ENCODE peak calls at places on chromosomes 6 and 20, in six cellular contexts. Y, V, S, P, E and D are unnamed samples. For H3K27me3, the result is how much of the 10 kb centered on the place peaks cover.

GRCh38 chr20:17613328-17614175 is 43.7 kb downstream of the DSTN start:
- DNase-seq in P (no peak), Y (no peak), V (peak), E (no peak), S (peak), D (no peak)

GRCh38 chr6:155042983-155043382 is 47.9 kb downstream of the TIAM2 start:
- DNase-seq in P (no peak), S (no peak), E (no peak), Y (no peak), V (no peak), D (no peak)

GRCh38 chr6:43817192-43817591 is 47.2 kb downstream of the VEGFA start:
- DNase-seq in E (peak), V (peak), Y (peak), P (peak), S (peak), D (peak)

GRCh38 chr6:152701081-152701862 is 3.6 kb downstream of the MYCT1 start:
- DNase-seq in P (peak), E (peak), S (no peak), V (no peak), Y (peak), D (no peak)

GRCh38 chr6:167350322-167350721 is 25.4 kb downstream of the TTLL2 start:
- DNase-seq in P (no peak), E (no peak), V (no peak), S (no peak), Y (no peak), D (peak)

GRCh38 chr20:34525709-34526416 is 9.6 kb downstream of the DYNLRB1 start:
- DNase-seq in E (peak), Y (peak), P (peak), V (peak), S (peak), D (peak)

GRCh38 chr6:115945306-115945705 is 115.4 kb downstream of the FRK start:
- DNase-seq in P (no peak), Y (no peak), V (no peak), S (no peak), E (no peak), D (no peak)

GRCh38 chr6:156778615-156779205 is 1.5 kb downstream of the ARID1B start:
- DNase-seq in P (no peak), E (peak), Y (peak), S (peak), V (peak), D (peak)

GRCh38 chr6:351011-351866 is 40.3 kb upstream of the IRF4 start:
- DNase-seq in V (no peak), P (no peak), E (no peak), Y (no peak), S (no peak), D (peak)

GRCh38 chr6:91485047-91485446 is 898.2 kb upstream of the MAP3K7 start:
- DNase-seq in S (no peak), P (no peak), E (no peak), V (no peak), Y (no peak), D (no peak)

GRCh38 chr20:50348118-50348517 is 157.5 kb downstream of the CEBPB start:
- DNase-seq in S (no peak), P (no peak), V (no peak), Y (no peak), E (no peak), D (no peak)

GRCh38 chr20:3421985-3422384 is 14.5 kb upstream of the DNAAF9 start:
- DNase-seq in S (no peak), V (no peak), E (no peak), Y (no peak), P (no peak), D (no peak)

GRCh38 chr6:113137411-113137810 is 719.7 kb upstream of the MARCKS start:
- DNase-seq in P (no peak), S (no peak), V (no peak), Y (no peak), E (no peak), D (peak)

GRCh38 chr6:133814797-133815196 is 74.1 kb upstream of the TCF21 start:
- DNase-seq in Y (peak), V (no peak), E (peak), P (peak), S (no peak), D (no peak)

GRCh38 chr6:119310486-119311036 is 39.0 kb downstream of the MAN1A1 start:
- DNase-seq in V (no peak), E (peak), P (peak), Y (no peak), S (no peak), D (no peak)

DNA sequence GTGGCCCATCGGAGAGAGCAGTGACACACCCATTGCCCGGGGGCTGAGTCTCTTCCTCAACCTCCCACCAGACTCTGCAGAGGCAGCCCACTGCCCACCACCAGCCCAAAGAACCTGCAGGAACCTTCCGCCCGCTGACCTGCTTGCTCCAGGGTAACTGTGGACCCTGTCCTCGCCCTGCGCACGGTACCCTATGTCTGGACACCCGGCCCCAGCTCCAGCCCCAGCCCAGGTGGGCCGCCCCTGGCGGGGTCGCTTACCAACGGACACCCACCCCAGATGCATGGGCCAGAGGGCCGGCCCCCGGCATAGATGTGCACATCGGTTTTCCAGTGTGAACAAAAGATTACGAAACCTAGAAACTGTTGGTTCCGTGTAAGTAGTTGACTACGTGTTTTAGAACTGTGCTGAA is 118.2 kb downstream of the JPH2 start:
- DNase-seq in S (peak), E (no peak), Y (no peak), P (no peak), V (no peak), D (no peak)
- H3K27me3 ChIP-seq in S (under half), E (under half), Y (under half), P (under half), V (under half), D (under half)

DNA sequence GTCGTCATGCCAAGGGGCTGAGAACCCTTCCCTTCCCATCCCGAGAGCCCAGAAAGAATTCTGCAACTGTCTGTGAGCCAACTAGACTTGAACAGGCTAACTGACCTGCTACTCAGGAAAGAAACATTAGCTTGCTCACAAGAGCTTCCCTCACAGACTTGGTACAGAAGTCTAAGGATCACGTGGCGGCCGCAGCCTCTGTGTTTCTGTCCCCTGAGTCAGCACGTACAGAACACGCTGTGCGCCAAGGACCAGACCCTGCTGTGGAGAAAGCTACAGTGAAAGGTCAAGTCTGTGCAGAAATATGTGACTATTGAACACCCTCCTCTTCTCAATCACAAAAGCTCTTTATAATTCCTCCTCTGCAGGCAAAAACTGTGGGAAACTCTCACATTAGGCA is 151.3 kb upstream of the QKI start:
- DNase-seq in V (no peak), E (peak), P (no peak), Y (no peak), S (peak), D (peak)
- H3K27ac ChIP-seq in V (no peak), E (no peak), P (no peak), Y (no peak), S (peak), D (no peak)

GRCh38 chr20:63005240-63005861 is 1.4 kb downstream of the BHLHE23 start:
- DNase-seq in Y (no peak), S (no peak), E (no peak), V (no peak), P (no peak), D (no peak)
- H3K27me3 ChIP-seq in Y (half or more), S (half or more), E (half or more), V (half or more), P (half or more), D (half or more)

GRCh38 chr20:57609086-57609841 is 11.0 kb downstream of the ZBP1 start:
- DNase-seq in P (no peak), E (no peak), V (peak), S (no peak), Y (no peak), D (no peak)
- H3K27ac ChIP-seq in P (no peak), E (no peak), V (no peak), S (no peak), Y (no peak), D (no peak)

DNA sequence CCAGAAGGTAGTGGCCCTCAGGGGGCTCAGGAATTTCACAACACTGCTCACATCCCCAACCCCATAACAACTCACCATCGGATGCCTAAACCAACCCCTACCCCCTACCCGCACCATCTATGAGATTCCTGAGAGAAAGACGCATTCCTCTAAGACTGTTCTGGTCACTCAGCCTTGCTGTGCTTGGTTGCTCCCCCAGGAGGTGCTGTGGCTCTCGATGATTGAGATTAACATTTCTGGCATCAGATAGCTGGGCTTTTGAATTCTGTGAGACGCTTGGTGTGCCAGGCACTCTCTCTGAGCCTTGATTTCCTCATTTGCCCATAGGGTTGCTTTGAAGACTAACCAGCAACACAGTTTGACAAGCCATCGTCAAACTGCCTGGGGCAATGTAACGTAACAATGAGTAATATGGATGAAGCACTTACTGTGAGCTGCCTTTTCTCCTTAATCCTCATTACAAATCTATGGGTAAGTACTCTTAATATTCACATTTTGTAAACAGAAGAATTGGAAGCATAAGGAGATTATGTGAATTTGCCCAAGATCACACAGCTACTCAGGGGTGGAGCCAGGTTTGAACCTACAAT is 978 bp downstream of the WFDC6 start:
- DNase-seq in V (no peak), E (no peak), S (no peak), P (no peak), Y (peak), D (no peak)
- H3K27me3 ChIP-seq in V (under half), E (under half), S (under half), P (under half), Y (under half), D (half or more)